ENCODE peak calls at places on chromosomes 2 and 18, in seven cellular contexts. One of them, this sample, is unnamed.

GRCh38 chr2:64865073-64865830 is 123.9 kb upstream of the SLC1A4 start:
- DNase-seq in midbrain: peak; percentile 55
- DNase-seq in WTC11: peak; percentile 57
- DNase-seq in stimulated activated CD8-positive, alpha-beta memory T cell treated with anti-CD3 and anti-CD28 coated beads, Interleukin-15, amount 100 ng/mL, for 24 hours: peak; percentile 39
- DNase-seq in psoas muscle: peak; percentile 79
- DNase-seq in fibroblast of lung: peak; percentile 67
- DNase-seq in glomerular endothelial cell: no peak
- DNase-seq in this sample: peak; percentile 29

GRCh38 chr2:145623136-145623535 is 1103.2 kb upstream of the ZEB2 start:
- DNase-seq in fibroblast of lung: peak; percentile 62
- DNase-seq in glomerular endothelial cell: no peak
- DNase-seq in psoas muscle: no peak
- DNase-seq in stimulated activated CD8-positive, alpha-beta memory T cell treated with anti-CD3 and anti-CD28 coated beads, Interleukin-15, amount 100 ng/mL, for 24 hours: no peak
- DNase-seq in midbrain: no peak
- DNase-seq in WTC11: no peak
- DNase-seq in this sample: no peak

GRCh38 chr2:209956276-209956675 is 46.2 kb upstream of the RPE start:
- DNase-seq in glomerular endothelial cell: no peak
- DNase-seq in stimulated activated CD8-positive, alpha-beta memory T cell treated with anti-CD3 and anti-CD28 coated beads, Interleukin-15, amount 100 ng/mL, for 24 hours: no peak
- DNase-seq in midbrain: no peak
- DNase-seq in fibroblast of lung: no peak
- DNase-seq in psoas muscle: no peak
- DNase-seq in WTC11: no peak
- DNase-seq in this sample: no peak

GRCh38 chr18:49656098-49656591 is 94.3 kb downstream of the LIPG start:
- DNase-seq in WTC11: no peak
- DNase-seq in glomerular endothelial cell: no peak
- DNase-seq in fibroblast of lung: peak; percentile 55
- DNase-seq in midbrain: no peak
- DNase-seq in psoas muscle: no peak
- DNase-seq in stimulated activated CD8-positive, alpha-beta memory T cell treated with anti-CD3 and anti-CD28 coated beads, Interleukin-15, amount 100 ng/mL, for 24 hours: no peak
- DNase-seq in this sample: no peak

GRCh38 chr2:235496239-235496621 is 2.4 kb downstream of the AGAP1 start:
- DNase-seq in glomerular endothelial cell: no peak
- DNase-seq in fibroblast of lung: no peak
- DNase-seq in psoas muscle: no peak
- DNase-seq in stimulated activated CD8-positive, alpha-beta memory T cell treated with anti-CD3 and anti-CD28 coated beads, Interleukin-15, amount 100 ng/mL, for 24 hours: no peak
- DNase-seq in WTC11: no peak
- DNase-seq in midbrain: no peak
- DNase-seq in this sample: no peak

GRCh38 chr2:1010373-1011017 is 59.8 kb downstream of the SNTG2 start:
- DNase-seq in fibroblast of lung: no peak
- DNase-seq in stimulated activated CD8-positive, alpha-beta memory T cell treated with anti-CD3 and anti-CD28 coated beads, Interleukin-15, amount 100 ng/mL, for 24 hours: no peak
- DNase-seq in glomerular endothelial cell: no peak
- DNase-seq in WTC11: no peak
- DNase-seq in psoas muscle: no peak
- DNase-seq in midbrain: no peak
- DNase-seq in this sample: no peak

GRCh38 chr18:43486462-43486861 is 209.2 kb upstream of the SYT4 start:
- DNase-seq in fibroblast of lung: peak; percentile 1
- DNase-seq in psoas muscle: no peak
- DNase-seq in glomerular endothelial cell: no peak
- DNase-seq in WTC11: peak; percentile 31
- DNase-seq in stimulated activated CD8-positive, alpha-beta memory T cell treated with anti-CD3 and anti-CD28 coated beads, Interleukin-15, amount 100 ng/mL, for 24 hours: no peak
- DNase-seq in midbrain: no peak
- DNase-seq in this sample: peak; percentile 93

GRCh38 chr2:65231892-65232477 is 4.4 kb downstream of the ACTR2 start:
- DNase-seq in glomerular endothelial cell: no peak
- DNase-seq in midbrain: no peak
- DNase-seq in stimulated activated CD8-positive, alpha-beta memory T cell treated with anti-CD3 and anti-CD28 coated beads, Interleukin-15, amount 100 ng/mL, for 24 hours: no peak
- DNase-seq in fibroblast of lung: peak; percentile 62
- DNase-seq in psoas muscle: no peak
- DNase-seq in WTC11: no peak
- DNase-seq in this sample: no peak

GRCh38 chr2:240149943-240150784 is 9.7 kb upstream of the OTOS start:
- DNase-seq in glomerular endothelial cell: no peak
- DNase-seq in WTC11: peak; percentile 80
- DNase-seq in fibroblast of lung: peak; percentile 20
- DNase-seq in psoas muscle: no peak
- DNase-seq in stimulated activated CD8-positive, alpha-beta memory T cell treated with anti-CD3 and anti-CD28 coated beads, Interleukin-15, amount 100 ng/mL, for 24 hours: no peak
- DNase-seq in midbrain: no peak
- DNase-seq in this sample: peak; percentile 32

GRCh38 chr2:110858135-110858737 is 125.9 kb downstream of the ACOXL start:
- DNase-seq in midbrain: peak; percentile 50
- DNase-seq in stimulated activated CD8-positive, alpha-beta memory T cell treated with anti-CD3 and anti-CD28 coated beads, Interleukin-15, amount 100 ng/mL, for 24 hours: no peak
- DNase-seq in glomerular endothelial cell: no peak
- DNase-seq in WTC11: no peak
- DNase-seq in psoas muscle: no peak
- DNase-seq in fibroblast of lung: no peak
- DNase-seq in this sample: peak; percentile 7

GRCh38 chr2:173716458-173717052 is 248.6 kb downstream of the SP3 start:
- DNase-seq in WTC11: no peak
- DNase-seq in glomerular endothelial cell: no peak
- DNase-seq in midbrain: no peak
- DNase-seq in fibroblast of lung: no peak
- DNase-seq in stimulated activated CD8-positive, alpha-beta memory T cell treated with anti-CD3 and anti-CD28 coated beads, Interleukin-15, amount 100 ng/mL, for 24 hours: no peak
- DNase-seq in psoas muscle: no peak
- DNase-seq in this sample: no peak

GRCh38 chr2:76008001-76008702 is 297.4 kb upstream of the GCFC2 start:
- DNase-seq in psoas muscle: no peak
- DNase-seq in midbrain: no peak
- DNase-seq in glomerular endothelial cell: no peak
- DNase-seq in stimulated activated CD8-positive, alpha-beta memory T cell treated with anti-CD3 and anti-CD28 coated beads, Interleukin-15, amount 100 ng/mL, for 24 hours: no peak
- DNase-seq in WTC11: peak; percentile 13
- DNase-seq in fibroblast of lung: no peak
- DNase-seq in this sample: no peak

GRCh38 chr2:163919717-163920116 is 183.9 kb upstream of the FIGN start:
- DNase-seq in glomerular endothelial cell: no peak
- DNase-seq in stimulated activated CD8-positive, alpha-beta memory T cell treated with anti-CD3 and anti-CD28 coated beads, Interleukin-15, amount 100 ng/mL, for 24 hours: no peak
- DNase-seq in midbrain: no peak
- DNase-seq in fibroblast of lung: no peak
- DNase-seq in psoas muscle: no peak
- DNase-seq in WTC11: no peak
- DNase-seq in this sample: no peak

GRCh38 chr2:44578401-44579135 is 216.8 kb downstream of the CAMKMT start:
- DNase-seq in midbrain: no peak
- DNase-seq in glomerular endothelial cell: no peak
- DNase-seq in stimulated activated CD8-positive, alpha-beta memory T cell treated with anti-CD3 and anti-CD28 coated beads, Interleukin-15, amount 100 ng/mL, for 24 hours: no peak
- DNase-seq in fibroblast of lung: peak; percentile 87
- DNase-seq in psoas muscle: no peak
- DNase-seq in WTC11: no peak
- DNase-seq in this sample: no peak

GRCh38 chr2:47907097-47907781 is 941 bp upstream of the FBXO11 start:
- DNase-seq in stimulated activated CD8-positive, alpha-beta memory T cell treated with anti-CD3 and anti-CD28 coated beads, Interleukin-15, amount 100 ng/mL, for 24 hours: no peak
- DNase-seq in WTC11: no peak
- DNase-seq in glomerular endothelial cell: no peak
- DNase-seq in fibroblast of lung: no peak
- DNase-seq in psoas muscle: no peak
- DNase-seq in midbrain: no peak
- DNase-seq in this sample: peak; percentile 11

GRCh38 chr2:10880586-10881321 is 31.0 kb upstream of the KCNF1 start:
- DNase-seq in fibroblast of lung: no peak
- DNase-seq in glomerular endothelial cell: no peak
- DNase-seq in WTC11: no peak
- DNase-seq in midbrain: no peak
- DNase-seq in stimulated activated CD8-positive, alpha-beta memory T cell treated with anti-CD3 and anti-CD28 coated beads, Interleukin-15, amount 100 ng/mL, for 24 hours: no peak
- DNase-seq in psoas muscle: no peak
- DNase-seq in this sample: no peak

GRCh38 chr18:80245781-80246655 is 1.3 kb downstream of the PARD6G start:
- DNase-seq in fibroblast of lung: no peak
- DNase-seq in midbrain: no peak
- DNase-seq in psoas muscle: no peak
- DNase-seq in glomerular endothelial cell: no peak
- DNase-seq in WTC11: peak; percentile 75
- DNase-seq in stimulated activated CD8-positive, alpha-beta memory T cell treated with anti-CD3 and anti-CD28 coated beads, Interleukin-15, amount 100 ng/mL, for 24 hours: no peak
- DNase-seq in this sample: no peak

GRCh38 chr2:193943406-193943960 is 1713.5 kb upstream of the SLC39A10 start:
- DNase-seq in WTC11: no peak
- DNase-seq in glomerular endothelial cell: no peak
- DNase-seq in fibroblast of lung: no peak
- DNase-seq in psoas muscle: no peak
- DNase-seq in stimulated activated CD8-positive, alpha-beta memory T cell treated with anti-CD3 and anti-CD28 coated beads, Interleukin-15, amount 100 ng/mL, for 24 hours: no peak
- DNase-seq in midbrain: no peak
- DNase-seq in this sample: no peak

GRCh38 chr2:182655750-182656149 is 60.3 kb upstream of the DNAJC10 start:
- DNase-seq in fibroblast of lung: no peak
- DNase-seq in WTC11: no peak
- DNase-seq in psoas muscle: no peak
- DNase-seq in stimulated activated CD8-positive, alpha-beta memory T cell treated with anti-CD3 and anti-CD28 coated beads, Interleukin-15, amount 100 ng/mL, for 24 hours: no peak
- DNase-seq in midbrain: no peak
- DNase-seq in glomerular endothelial cell: no peak
- DNase-seq in this sample: no peak

GRCh38 chr18:63236417-63236816 is 83.2 kb downstream of the BCL2 start:
- DNase-seq in glomerular endothelial cell: no peak
- DNase-seq in WTC11: no peak
- DNase-seq in midbrain: peak; percentile 31
- DNase-seq in fibroblast of lung: no peak
- DNase-seq in stimulated activated CD8-positive, alpha-beta memory T cell treated with anti-CD3 and anti-CD28 coated beads, Interleukin-15, amount 100 ng/mL, for 24 hours: no peak
- DNase-seq in psoas muscle: peak; percentile 51
- DNase-seq in this sample: no peak

GRCh38 chr2:45199973-45200372 is 190.7 kb upstream of the SIX2 start:
- DNase-seq in glomerular endothelial cell: no peak
- DNase-seq in stimulated activated CD8-positive, alpha-beta memory T cell treated with anti-CD3 and anti-CD28 coated beads, Interleukin-15, amount 100 ng/mL, for 24 hours: no peak
- DNase-seq in fibroblast of lung: no peak
- DNase-seq in midbrain: no peak
- DNase-seq in WTC11: no peak
- DNase-seq in psoas muscle: no peak
- DNase-seq in this sample: no peak

GRCh38 chr2:233213011-233213410 is 38.5 kb upstream of the ATG16L1 start:
- DNase-seq in glomerular endothelial cell: no peak
- DNase-seq in midbrain: no peak
- DNase-seq in fibroblast of lung: no peak
- DNase-seq in psoas muscle: no peak
- DNase-seq in stimulated activated CD8-positive, alpha-beta memory T cell treated with anti-CD3 and anti-CD28 coated beads, Interleukin-15, amount 100 ng/mL, for 24 hours: no peak
- DNase-seq in WTC11: no peak
- DNase-seq in this sample: no peak

GRCh38 chr2:9366041-9366440 is 57.3 kb downstream of the ITGB1BP1 start:
- DNase-seq in midbrain: no peak
- DNase-seq in psoas muscle: no peak
- DNase-seq in glomerular endothelial cell: no peak
- DNase-seq in WTC11: no peak
- DNase-seq in stimulated activated CD8-positive, alpha-beta memory T cell treated with anti-CD3 and anti-CD28 coated beads, Interleukin-15, amount 100 ng/mL, for 24 hours: no peak
- DNase-seq in fibroblast of lung: no peak
- DNase-seq in this sample: no peak